ENCODE peak calls at places on chromosomes 3 and 15, in six cellular contexts. K is NCI-H1092 treated with DMSO at 0.1 percent for 48 hours, A is T-cell, B is posterior cingulate gyrus, T is left ventricle myocardium superior, U is choroid plexus epithelial cell. V is an unnamed sample.

GRCh38 chr3:194993896-194994295 is 277.1 kb downstream of the XXYLT1 start:
- DNase-seq in A (no peak), U (no peak), T (no peak), K (no peak), B (no peak), V (no peak)

GRCh38 chr3:16219777-16220176 is 45.0 kb downstream of the DPH3 start:
- DNase-seq in B (no peak), U (no peak), K (no peak), T (no peak), A (no peak), V (no peak)

GRCh38 chr15:70299931-70300858 is 202.5 kb upstream of the TLE3 start:
- DNase-seq in T (no peak), K (no peak), U (no peak), A (peak), B (no peak), V (peak)

GRCh38 chr3:62109534-62109933 is 263.8 kb downstream of the FEZF2 start:
- DNase-seq in B (no peak), A (no peak), T (peak), K (no peak), U (peak), V (no peak)

GRCh38 chr3:102733811-102734574 is 299.2 kb downstream of the ZPLD1 start:
- DNase-seq in U (peak), B (no peak), K (no peak), A (no peak), T (no peak), V (no peak)

GRCh38 chr3:169760479-169760878 is 4.4 kb downstream of the TERC start:
- DNase-seq in A (no peak), T (no peak), K (no peak), B (no peak), U (peak), V (no peak)

GRCh38 chr15:62046064-62046779 is 14.0 kb downstream of the VPS13C start:
- DNase-seq in K (no peak), U (no peak), T (no peak), A (no peak), B (no peak), V (no peak)

GRCh38 chr15:90571063-90571541 is 41.4 kb downstream of the CRTC3 start:
- DNase-seq in B (peak), K (no peak), U (no peak), A (no peak), T (no peak), V (no peak)

GRCh38 chr15:81894069-81894468 is 151.7 kb downstream of the MEX3B start:
- DNase-seq in B (no peak), K (no peak), A (no peak), U (no peak), T (no peak), V (no peak)

GRCh38 chr15:84961707-84962106 is 19.9 kb upstream of the PDE8A start:
- DNase-seq in A (no peak), K (no peak), B (no peak), U (no peak), T (no peak), V (no peak)

GRCh38 chr3:138456961-138457862 is 22.8 kb downstream of the ESYT3 start:
- DNase-seq in B (no peak), K (no peak), T (no peak), U (no peak), A (no peak), V (no peak)

GRCh38 chr3:122987726-122988319 is 39.7 kb downstream of the SEMA5B start:
- DNase-seq in U (no peak), T (no peak), B (no peak), K (no peak), A (no peak), V (no peak)

GRCh38 chr3:187247398-187247797 is 44.1 kb downstream of the MASP1 start:
- DNase-seq in T (no peak), K (no peak), A (no peak), U (no peak), B (no peak), V (no peak)

GRCh38 chr15:58469432-58470353 is 37.9 kb downstream of the LIPC start:
- DNase-seq in B (no peak), T (no peak), A (no peak), K (no peak), U (peak), V (no peak)

GRCh38 chr3:35651888-35652287 is 12.6 kb downstream of the ARPP21 start:
- DNase-seq in A (no peak), B (no peak), T (no peak), U (no peak), K (no peak), V (no peak)

GRCh38 chr3:133490468-133491351 is 82.8 kb upstream of the CDV3 start:
- DNase-seq in T (no peak), K (no peak), A (peak), B (no peak), U (no peak), V (no peak)

GRCh38 chr3:10248984-10249748 is 907 bp downstream of the TATDN2 start:
- DNase-seq in B (no peak), A (peak), K (no peak), T (peak), U (peak), V (peak)

GRCh38 chr3:180546863-180547262 is 55.1 kb upstream of the TTC14 start:
- DNase-seq in B (no peak), U (no peak), T (no peak), K (no peak), A (no peak), V (no peak)

GRCh38 chr15:63038926-63039673 is 3.4 kb upstream of the TPM1 start:
- DNase-seq in A (no peak), K (no peak), U (peak), T (no peak), B (no peak), V (no peak)

GRCh38 chr3:71076361-71076997 is 507.0 kb downstream of the FOXP1 start:
- DNase-seq in B (no peak), U (peak), K (no peak), A (no peak), T (no peak), V (no peak)

GRCh38 chr3:64084640-64085039 is 61.3 kb upstream of the PSMD6 start:
- DNase-seq in B (no peak), T (no peak), A (no peak), U (peak), K (no peak), V (no peak)

GRCh38 chr15:92668620-92669019 is 13.0 kb upstream of the FAM174B start:
- DNase-seq in B (no peak), U (no peak), K (no peak), T (no peak), A (no peak), V (no peak)

GRCh38 chr3:70433091-70433490 is 120.7 kb upstream of the MDFIC2 start:
- DNase-seq in A (no peak), B (no peak), T (no peak), U (peak), K (no peak), V (no peak)

GRCh38 chr3:190886945-190887344 is 24.5 kb upstream of the GMNC start:
- DNase-seq in T (no peak), A (no peak), K (no peak), U (no peak), B (no peak), V (no peak)

GRCh38 chr15:40875996-40876740 is 2.1 kb upstream of the RHOV start:
- DNase-seq in T (no peak), A (no peak), K (no peak), U (peak), B (no peak), V (no peak)

GRCh38 chr3:127441764-127442163 is 148.8 kb downstream of the TPRA1 start:
- DNase-seq in A (no peak), K (no peak), B (no peak), U (no peak), T (no peak), V (no peak)

GRCh38 chr15:59689626-59690236 is 611 bp upstream of the BNIP2 start:
- DNase-seq in K (peak), B (peak), T (peak), A (peak), U (peak), V (peak)

GRCh38 chr3:24483873-24484272 is 10.8 kb downstream of the THRB start:
- DNase-seq in T (no peak), A (no peak), K (no peak), U (no peak), B (no peak), V (no peak)

GRCh38 chr3:37863949-37864822 is 2.5 kb downstream of the CTDSPL start:
- DNase-seq in B (no peak), U (no peak), T (no peak), K (no peak), A (no peak), V (no peak)

GRCh38 chr3:114155370-114155821 is 23.5 kb downstream of the DRD3 start:
- DNase-seq in B (no peak), K (no peak), T (no peak), U (peak), A (no peak), V (no peak)

GRCh38 chr3:325495-325894 is 128.9 kb downstream of the CHL1 start:
- DNase-seq in B (no peak), U (no peak), K (no peak), A (no peak), T (no peak), V (no peak)

GRCh38 chr15:89052474-89052873 is 35.8 kb upstream of the ABHD2 start:
- DNase-seq in T (no peak), B (no peak), U (peak), A (no peak), K (no peak), V (no peak)

GRCh38 chr3:10173926-10174435 is 9.3 kb downstream of the IRAK2 start:
- DNase-seq in B (peak), K (no peak), T (peak), A (no peak), U (peak), V (no peak)

GRCh38 chr3:61155701-61156292 is 95.5 kb downstream of the FHIT start:
- DNase-seq in U (no peak), B (no peak), A (no peak), K (no peak), T (no peak), V (no peak)

GRCh38 chr3:48018841-48019240 is 2.6 kb upstream of the MAP4 start:
- DNase-seq in B (no peak), U (peak), K (no peak), T (no peak), A (no peak), V (no peak)

GRCh38 chr3:111669926-111670630 is 74.9 kb upstream of the ZBED2 start:
- DNase-seq in A (no peak), B (no peak), U (peak), T (no peak), K (no peak), V (no peak)

V was measured in T-helper 22 cell.